ENCODE peak calls at places on chromosomes 12 and 14, in six cellular contexts. B, Y, A, N, P and T are unnamed samples.

GRCh38 chr12:126432780-126433179 is 1367.5 kb downstream of the AACS start:
- DNase-seq in A (no peak), P (peak), N (no peak), Y (no peak), B (no peak), T (no peak)

GRCh38 chr12:113236539-113237354 is 15.5 kb downstream of the TPCN1 start:
- DNase-seq in B (no peak), N (no peak), Y (no peak), A (no peak), P (peak), T (no peak)

GRCh38 chr12:82740129-82741000 is 53.7 kb downstream of the TMTC2 start:
- DNase-seq in A (no peak), B (no peak), P (peak), Y (no peak), N (peak), T (no peak)

GRCh38 chr12:109793826-109794501 is 39.2 kb downstream of the TRPV4 start:
- DNase-seq in Y (no peak), B (no peak), A (no peak), N (no peak), P (no peak), T (no peak)

GRCh38 chr14:88248606-88249005 is 74.5 kb downstream of the KCNK10 start:
- DNase-seq in N (no peak), B (no peak), Y (no peak), A (no peak), P (peak), T (no peak)

GRCh38 chr12:101695698-101696097 is 1.7 kb upstream of the CHPT1 start:
- DNase-seq in N (no peak), P (no peak), A (no peak), B (peak), Y (no peak), T (no peak)

GRCh38 chr12:45581112-45581511 is 148.4 kb upstream of the ARID2 start:
- DNase-seq in B (no peak), A (no peak), P (no peak), N (no peak), Y (no peak), T (no peak)

GRCh38 chr12:45726594-45727300 is 2.8 kb upstream of the ARID2 start:
- DNase-seq in A (peak), N (no peak), Y (peak), B (peak), P (peak), T (no peak)

GRCh38 chr12:1929985-1930815 is 11.7 kb upstream of the CACNA2D4 start:
- DNase-seq in N (no peak), P (no peak), Y (no peak), B (no peak), A (no peak), T (no peak)

GRCh38 chr12:116864371-116865160 is 16.7 kb downstream of the HRK start:
- DNase-seq in B (peak), P (peak), A (no peak), Y (no peak), N (no peak), T (no peak)

GRCh38 chr14:73500360-73500759 is 9.6 kb downstream of the RIOX1 start:
- DNase-seq in N (peak), P (no peak), Y (no peak), B (no peak), A (no peak), T (no peak)

GRCh38 chr12:106987846-106988245 is 900 bp upstream of the MTERF2 start:
- DNase-seq in B (no peak), A (no peak), Y (no peak), N (no peak), P (no peak), T (no peak)

GRCh38 chr14:37598085-37598972 is 2.9 kb downstream of the TTC6 start:
- DNase-seq in P (no peak), B (no peak), A (peak), Y (no peak), N (no peak), T (no peak)

GRCh38 chr12:49505672-49506071 is 33.2 kb upstream of the KCNH3 start:
- DNase-seq in Y (no peak), B (no peak), P (no peak), N (no peak), A (no peak), T (no peak)

GRCh38 chr12:84738481-84738972 is 174.1 kb downstream of the SLC6A15 start:
- DNase-seq in B (no peak), Y (no peak), P (peak), N (no peak), A (no peak), T (no peak)

GRCh38 chr12:84911331-84912190 is 1.0 kb downstream of the SLC6A15 start:
- DNase-seq in B (no peak), P (peak), N (no peak), Y (no peak), A (peak), T (peak)

GRCh38 chr14:71117839-71118743 is 210.8 kb downstream of the PCNX1 start:
- DNase-seq in N (no peak), P (peak), Y (no peak), B (peak), A (no peak), T (no peak)

GRCh38 chr12:88578821-88579518 is 1.3 kb downstream of the KITLG start:
- DNase-seq in A (no peak), P (no peak), B (peak), Y (no peak), N (no peak), T (no peak)

GRCh38 chr12:25655702-25656101 is 102.6 kb upstream of the LMNTD1 start:
- DNase-seq in N (no peak), B (no peak), Y (no peak), P (no peak), A (no peak), T (no peak)

GRCh38 chr12:83826112-83826511 is 1086.5 kb downstream of the SLC6A15 start:
- DNase-seq in P (peak), A (peak), N (peak), Y (no peak), B (no peak), T (peak)

GRCh38 chr14:22039938-22040780 is 366.5 kb upstream of the OR4E1 start:
- DNase-seq in P (peak), B (peak), A (no peak), Y (no peak), N (peak), T (no peak)

GRCh38 chr12:89101440-89101839 is 250.9 kb downstream of the DUSP6 start:
- DNase-seq in P (no peak), A (no peak), Y (no peak), B (no peak), N (no peak), T (no peak)

GRCh38 chr12:79454338-79454777 is 236.4 kb downstream of the PAWR start:
- DNase-seq in P (peak), B (peak), A (no peak), Y (no peak), N (no peak), T (no peak)

GRCh38 chr14:32468955-32469354 is 139.9 kb downstream of the AKAP6 start:
- DNase-seq in P (peak), Y (no peak), A (no peak), B (peak), N (no peak), T (no peak)

GRCh38 chr12:92396647-92397258 is 251.1 kb upstream of the BTG1 start:
- DNase-seq in A (no peak), P (peak), N (no peak), B (no peak), Y (no peak), T (no peak)

GRCh38 chr12:89454080-89454848 is 70.3 kb downstream of the GALNT4 start:
- DNase-seq in N (no peak), B (no peak), A (no peak), Y (peak), P (peak), T (no peak)

GRCh38 chr14:22887260-22887989 is 4.4 kb downstream of the REM2 start:
- DNase-seq in B (no peak), Y (no peak), A (no peak), P (peak), N (peak), T (no peak)

GRCh38 chr14:28596336-28596735 is 170.3 kb upstream of the FOXG1 start:
- DNase-seq in A (no peak), B (no peak), Y (no peak), N (no peak), P (peak), T (no peak)

GRCh38 chr14:28515571-28515970 is 251.0 kb upstream of the FOXG1 start:
- DNase-seq in B (no peak), P (peak), Y (no peak), N (no peak), A (no peak), T (no peak)

GRCh38 chr12:93003540-93004239 is 74.6 kb upstream of the EEA1 start:
- DNase-seq in A (no peak), N (no peak), P (peak), Y (no peak), B (no peak), T (no peak)

DNA sequence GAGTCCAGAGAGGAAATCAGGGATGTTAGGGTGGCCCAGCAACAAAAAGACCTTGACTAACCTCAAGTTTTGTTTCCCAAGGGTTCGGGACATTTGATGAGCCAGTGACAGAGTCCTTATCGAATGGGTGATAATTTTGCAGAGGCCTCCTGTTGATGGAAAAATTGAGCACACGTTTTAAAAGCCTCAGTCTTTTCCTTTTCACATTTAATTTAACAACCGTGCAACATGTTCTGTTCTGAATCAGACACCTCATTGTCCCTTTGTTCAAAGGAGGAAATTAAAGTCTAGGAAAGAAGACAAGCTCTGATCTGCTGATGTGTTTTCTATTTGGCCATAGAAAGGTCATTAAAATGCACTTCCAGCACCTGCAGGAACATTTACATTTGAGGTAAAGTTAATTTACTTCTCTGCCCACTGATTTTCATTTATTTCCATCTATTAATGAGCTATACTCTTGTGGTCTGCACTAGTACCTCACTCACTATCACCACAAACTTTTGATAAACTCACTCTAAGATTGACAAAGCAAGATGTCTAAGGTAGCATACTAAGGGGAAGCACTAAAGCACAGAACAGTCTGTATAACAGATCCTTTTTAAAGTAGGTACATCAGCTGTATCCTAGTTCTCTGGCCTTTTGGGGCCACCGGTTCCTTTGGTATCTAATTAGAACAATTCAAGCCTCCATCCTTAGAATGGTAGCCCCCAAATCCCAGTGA is 147.0 kb downstream of the RPAP3 start:
- DNase-seq in N (no peak), Y (no peak), P (no peak), A (no peak), B (no peak), T (no peak)
- H3K4me3 ChIP-seq in N (no peak), Y (no peak), P (no peak), A (no peak), B (no peak), T (no peak)

GRCh38 chr12:95205685-95206084 is 11.6 kb downstream of the FGD6 start:
- DNase-seq in N (no peak), P (peak), A (no peak), Y (no peak), B (no peak), T (no peak)
- H3K4me3 ChIP-seq in N (peak), P (no peak), A (no peak), Y (no peak), B (no peak), T (no peak)

GRCh38 chr14:58282925-58283593 is 15.3 kb upstream of the ARID4A start:
- DNase-seq in B (no peak), A (no peak), P (no peak), Y (no peak), N (no peak), T (no peak)

GRCh38 chr14:58283730-58284129 is 14.6 kb upstream of the ARID4A start:
- DNase-seq in A (no peak), B (peak), Y (no peak), N (no peak), P (no peak), T (no peak)

GRCh38 chr14:58280954-58281787 is 17.2 kb upstream of the ARID4A start:
- DNase-seq in P (peak), N (no peak), B (no peak), Y (peak), A (no peak), T (peak)

GRCh38 chr14:58285132-58285531 is 13.2 kb upstream of the ARID4A start:
- DNase-seq in B (no peak), P (no peak), Y (no peak), A (no peak), N (no peak), T (no peak)

DNA sequence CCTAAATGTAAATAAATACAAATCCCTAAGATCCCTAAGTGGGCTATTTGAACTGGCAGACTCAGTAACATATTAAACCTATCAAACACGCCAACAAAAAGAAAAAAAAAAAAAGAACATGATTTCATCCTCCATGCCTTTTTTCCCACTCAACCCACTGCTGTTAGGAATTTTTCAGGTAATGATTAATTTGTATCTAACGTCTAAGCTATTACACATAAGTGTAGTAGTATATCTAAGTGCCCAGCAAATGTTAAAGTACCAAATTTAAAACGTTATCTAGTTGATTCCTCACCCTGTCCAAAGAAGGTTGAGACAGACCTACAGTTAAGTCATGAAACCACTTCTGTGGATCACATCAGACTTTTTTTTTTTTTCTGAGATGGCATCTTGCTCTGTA is 16.4 kb upstream of the ARID4A start:
- DNase-seq in Y (no peak), N (no peak), P (no peak), B (no peak), A (no peak), T (peak)
- H3K4me3 ChIP-seq in Y (no peak), N (no peak), P (no peak), B (no peak), A (no peak), T (no peak)

DNA sequence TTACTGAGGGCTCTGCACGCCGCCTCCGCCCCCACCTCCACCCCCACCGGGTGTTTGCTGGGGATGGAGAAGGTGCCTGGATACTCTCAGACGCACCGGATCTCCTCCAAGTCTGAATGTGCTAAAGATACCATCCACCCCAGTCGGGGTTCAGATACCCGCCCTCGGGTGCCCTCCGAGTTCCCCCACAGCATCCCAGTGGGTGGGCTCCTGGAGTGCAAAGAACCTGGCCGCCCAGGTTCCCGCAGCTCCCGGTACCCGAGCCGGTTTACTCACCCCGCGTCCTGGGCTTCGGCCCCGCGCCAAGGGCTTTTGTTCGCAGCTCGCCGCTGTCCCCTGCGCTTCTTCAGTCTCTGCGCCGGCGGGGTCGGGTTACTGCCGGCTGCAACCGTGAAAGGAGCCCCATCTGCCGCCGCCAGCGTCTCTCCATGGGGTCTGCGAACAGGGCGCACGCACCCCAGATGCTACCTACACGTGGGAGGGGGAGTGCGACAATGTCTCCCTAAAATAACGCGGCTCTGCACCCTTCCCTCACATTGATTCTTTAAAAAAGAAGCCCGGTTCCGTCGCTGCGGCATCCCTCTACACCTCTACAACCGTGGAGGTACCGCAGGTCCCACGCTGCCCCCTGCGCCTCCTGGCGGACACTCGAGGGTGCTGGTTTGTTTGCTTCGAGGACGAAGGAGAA is at the start of gene CCDC177:
- DNase-seq in A (peak), N (peak), P (peak), B (peak), Y (no peak), T (peak)
- H3K4me3 ChIP-seq in A (no peak), N (peak), P (peak), B (peak), Y (peak), T (peak)

GRCh38 chr12:124518051-124518932 is 49.1 kb downstream of the NCOR2 start:
- DNase-seq in A (peak), B (peak), P (peak), Y (peak), N (peak), T (no peak)
- H3K4me3 ChIP-seq in A (peak), B (peak), P (peak), Y (peak), N (peak), T (no peak)

DNA sequence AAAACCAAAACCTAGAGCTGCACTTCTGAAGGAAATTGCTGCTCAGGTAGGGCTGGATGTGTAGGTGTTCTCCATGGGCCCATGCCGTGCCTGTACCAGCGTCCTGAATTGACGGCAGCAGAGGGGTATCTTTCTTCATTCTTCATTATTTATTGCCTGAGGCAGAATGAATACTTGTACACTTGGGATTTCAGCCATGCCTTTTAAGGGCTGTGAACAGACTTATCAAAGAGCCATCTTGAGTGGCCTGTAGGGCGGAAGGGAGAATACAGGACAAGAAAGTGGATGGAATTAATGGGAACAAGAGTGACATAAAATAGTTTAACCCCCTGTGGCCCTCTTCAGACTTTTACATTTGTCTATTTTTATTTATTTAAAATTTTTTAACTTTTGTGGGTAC is 61.4 kb downstream of the RASSF3 start:
- DNase-seq in Y (no peak), N (no peak), B (no peak), A (no peak), P (no peak), T (no peak)
- H3K4me3 ChIP-seq in Y (no peak), N (peak), B (no peak), A (no peak), P (no peak), T (no peak)